ENCODE peak calls at places on chromosomes 4 and X, in four cellular contexts. One of them, this sample, is unnamed. For H3K9me3, the result is how much of the 10 kb centered on the place peaks cover.

GRCh38 chr4:88729146-88729755 is 31.6 kb upstream of the NAP1L5 start:
- DNase-seq in K562: no peak
- DNase-seq in tibial nerve: no peak
- DNase-seq in aorta: no peak
- DNase-seq in this sample: no peak

GRCh38 chr4:137601924-137602323 is 69.6 kb upstream of the PCDH18 start:
- DNase-seq in K562: no peak
- DNase-seq in aorta: no peak
- DNase-seq in tibial nerve: no peak
- DNase-seq in this sample: no peak

GRCh38 chr4:57605374-57605773 is 495.2 kb upstream of the IGFBP7 start:
- DNase-seq in K562: no peak
- DNase-seq in tibial nerve: no peak
- DNase-seq in aorta: no peak
- DNase-seq in this sample: no peak

GRCh38 chr4:53576676-53577372 is 14.5 kb downstream of the LNX1 start:
- DNase-seq in K562: no peak
- DNase-seq in tibial nerve: no peak
- DNase-seq in aorta: no peak
- DNase-seq in this sample: no peak

GRCh38 chr4:15749001-15749400 is 29.1 kb upstream of the CD38 start:
- DNase-seq in tibial nerve: no peak
- DNase-seq in aorta: no peak
- DNase-seq in K562: no peak
- DNase-seq in this sample: no peak

GRCh38 chr4:118776166-118776954 is 59.6 kb downstream of the SEC24D start:
- DNase-seq in tibial nerve: no peak
- DNase-seq in aorta: no peak
- DNase-seq in K562: no peak
- DNase-seq in this sample: no peak

GRCh38 chr4:131113273-131113672 is 2017.3 kb downstream of the C4orf33 start:
- DNase-seq in K562: no peak
- DNase-seq in tibial nerve: no peak
- DNase-seq in aorta: no peak
- DNase-seq in this sample: no peak

GRCh38 chrX:136176399-136176825 is 29.1 kb downstream of the FHL1 start:
- DNase-seq in tibial nerve: no peak
- DNase-seq in aorta: no peak
- DNase-seq in K562: no peak
- DNase-seq in this sample: no peak

GRCh38 chrX:112630187-112630586 is 49.6 kb downstream of the LHFPL1 start:
- DNase-seq in aorta: no peak
- DNase-seq in K562: no peak
- DNase-seq in tibial nerve: no peak
- DNase-seq in this sample: no peak

GRCh38 chrX:21993265-21993664 is 38.9 kb upstream of the PHEX start:
- DNase-seq in aorta: no peak
- DNase-seq in tibial nerve: no peak
- DNase-seq in K562: no peak
- DNase-seq in this sample: no peak

GRCh38 chr4:150082241-150082640 is 4.0 kb downstream of the DCLK2 start:
- DNase-seq in tibial nerve: no peak
- DNase-seq in K562: no peak
- DNase-seq in aorta: no peak
- DNase-seq in this sample: no peak

GRCh38 chr4:14856076-14856926 is 146.0 kb upstream of the CPEB2 start:
- DNase-seq in aorta: peak
- DNase-seq in tibial nerve: peak
- DNase-seq in K562: peak
- DNase-seq in this sample: no peak

GRCh38 chr4:11497972-11498371 is 69.3 kb upstream of the HS3ST1 start:
- DNase-seq in tibial nerve: no peak
- DNase-seq in aorta: no peak
- DNase-seq in K562: no peak
- DNase-seq in this sample: no peak

GRCh38 chr4:84530871-84531270 is 31.8 kb upstream of the NKX6-1 start:
- DNase-seq in aorta: no peak
- DNase-seq in K562: no peak
- DNase-seq in tibial nerve: no peak
- DNase-seq in this sample: no peak

GRCh38 chr4:141609243-141609642 is 27.1 kb upstream of the IL15 start:
- DNase-seq in aorta: no peak
- DNase-seq in K562: no peak
- DNase-seq in tibial nerve: no peak
- DNase-seq in this sample: no peak

GRCh38 chr4:178138491-178138890 is 696.3 kb upstream of the AGA start:
- DNase-seq in tibial nerve: no peak
- DNase-seq in K562: no peak
- DNase-seq in aorta: peak
- DNase-seq in this sample: no peak

GRCh38 chr4:7140062-7140691 is 52.2 kb upstream of the SORCS2 start:
- DNase-seq in tibial nerve: no peak
- DNase-seq in K562: no peak
- DNase-seq in aorta: no peak
- DNase-seq in this sample: no peak

GRCh38 chr4:23828779-23829178 is 61.1 kb downstream of the PPARGC1A start:
- DNase-seq in tibial nerve: no peak
- DNase-seq in K562: no peak
- DNase-seq in aorta: no peak
- DNase-seq in this sample: no peak

GRCh38 chr4:164251257-164251656 is 502.7 kb upstream of the SMIM31 start:
- DNase-seq in aorta: no peak
- DNase-seq in K562: no peak
- DNase-seq in tibial nerve: no peak
- DNase-seq in this sample: no peak

GRCh38 chrX:121987163-121987562 is 939.8 kb downstream of the GLUD2 start:
- DNase-seq in tibial nerve: no peak
- DNase-seq in aorta: no peak
- DNase-seq in K562: no peak
- DNase-seq in this sample: no peak

GRCh38 chr4:100852326-100852725 is 334.5 kb upstream of the EMCN start:
- DNase-seq in aorta: no peak
- DNase-seq in K562: no peak
- DNase-seq in tibial nerve: no peak
- DNase-seq in this sample: no peak

GRCh38 chrX:102835504-102836146 is 101.4 kb upstream of the RAB40AL start:
- DNase-seq in aorta: no peak
- DNase-seq in K562: peak
- DNase-seq in tibial nerve: no peak
- DNase-seq in this sample: no peak

GRCh38 chr4:82076809-82077208 is 297.0 kb downstream of the HNRNPD start:
- DNase-seq in tibial nerve: no peak
- DNase-seq in aorta: no peak
- DNase-seq in K562: no peak
- DNase-seq in this sample: no peak

GRCh38 chr4:74794341-74794801 is at the start of gene BTC:
- DNase-seq in K562: no peak
- DNase-seq in tibial nerve: no peak
- DNase-seq in aorta: peak
- DNase-seq in this sample: no peak

GRCh38 chr4:68466185-68466584 is 18.9 kb downstream of the TMPRSS11E start:
- DNase-seq in aorta: no peak
- DNase-seq in K562: no peak
- DNase-seq in tibial nerve: no peak
- DNase-seq in this sample: no peak

GRCh38 chr4:81314196-81314896 is 99.3 kb upstream of the PRKG2 start:
- DNase-seq in aorta: no peak
- DNase-seq in K562: no peak
- DNase-seq in tibial nerve: no peak
- DNase-seq in this sample: no peak

GRCh38 chrX:80807606-80808159 is 2.0 kb downstream of the BRWD3 start:
- DNase-seq in aorta: no peak
- DNase-seq in tibial nerve: no peak
- DNase-seq in K562: peak
- DNase-seq in this sample: no peak

GRCh38 chr4:141668200-141668599 is 31.8 kb downstream of the IL15 start:
- DNase-seq in aorta: no peak
- DNase-seq in K562: no peak
- DNase-seq in tibial nerve: no peak
- DNase-seq in this sample: no peak

GRCh38 chr4:89823416-89823815 is 13.5 kb downstream of the SNCA start:
- DNase-seq in K562: no peak
- DNase-seq in tibial nerve: no peak
- DNase-seq in aorta: no peak
- DNase-seq in this sample: no peak

GRCh38 chr4:51942108-51942832 is 77.9 kb downstream of the LRRC66 start:
- DNase-seq in tibial nerve: no peak
- DNase-seq in aorta: no peak
- DNase-seq in K562: no peak
- DNase-seq in this sample: no peak

GRCh38 chr4:182624281-182624680 is 292.9 kb downstream of the DCTD start:
- DNase-seq in aorta: no peak
- DNase-seq in tibial nerve: no peak
- DNase-seq in K562: no peak
- DNase-seq in this sample: no peak

GRCh38 chr4:1684756-1685603 is 867 bp upstream of the FAM53A start:
- DNase-seq in tibial nerve: no peak
- DNase-seq in aorta: no peak
- DNase-seq in K562: no peak
- DNase-seq in this sample: no peak

GRCh38 chr4:151266542-151266941 is 10.4 kb upstream of the PRSS48 start:
- DNase-seq in aorta: no peak
- DNase-seq in K562: no peak
- DNase-seq in tibial nerve: no peak
- DNase-seq in this sample: no peak

GRCh38 chrX:15714529-15714928 is 23.5 kb upstream of the CA5B start:
- DNase-seq in aorta: no peak
- DNase-seq in K562: no peak
- DNase-seq in tibial nerve: no peak
- DNase-seq in this sample: no peak

GRCh38 chrX:47169726-47170515 is 23.7 kb upstream of the UBA1 start:
- DNase-seq in tibial nerve: no peak
- DNase-seq in aorta: peak
- DNase-seq in K562: peak
- DNase-seq in this sample: no peak

GRCh38 chr4:145805490-145805889 is 125.5 kb downstream of the C4orf51 start:
- DNase-seq in tibial nerve: no peak
- DNase-seq in K562: no peak
- DNase-seq in aorta: no peak
- DNase-seq in this sample: no peak
- H3K9me3 ChIP-seq in tibial nerve: under half
- H3K9me3 ChIP-seq in K562: under half
- H3K9me3 ChIP-seq in aorta: under half
- H3K9me3 ChIP-seq in this sample: under half

GRCh38 chr4:453267-453666 is 45.7 kb downstream of the ZNF721 start:
- DNase-seq in K562: no peak
- DNase-seq in aorta: no peak
- DNase-seq in tibial nerve: no peak
- DNase-seq in this sample: no peak
- H3K9me3 ChIP-seq in K562: under half
- H3K9me3 ChIP-seq in aorta: under half
- H3K9me3 ChIP-seq in tibial nerve: half or more
- H3K9me3 ChIP-seq in this sample: half or more

GRCh38 chrX:140502491-140503229 is 2.2 kb downstream of the SOX3 start:
- DNase-seq in K562: no peak
- DNase-seq in tibial nerve: no peak
- DNase-seq in aorta: no peak
- DNase-seq in this sample: no peak
- H3K9me3 ChIP-seq in K562: under half
- H3K9me3 ChIP-seq in tibial nerve: under half
- H3K9me3 ChIP-seq in aorta: under half
- H3K9me3 ChIP-seq in this sample: under half

GRCh38 chrX:66675541-66675940 is 36.7 kb upstream of the EDA2R start:
- DNase-seq in tibial nerve: no peak
- DNase-seq in K562: no peak
- DNase-seq in aorta: no peak
- DNase-seq in this sample: no peak

GRCh38 chrX:66677430-66677829 is 38.6 kb upstream of the EDA2R start:
- DNase-seq in K562: no peak
- DNase-seq in aorta: no peak
- DNase-seq in tibial nerve: no peak
- DNase-seq in this sample: no peak

GRCh38 chrX:66676413-66676812 is 37.5 kb upstream of the EDA2R start:
- DNase-seq in aorta: no peak
- DNase-seq in K562: no peak
- DNase-seq in tibial nerve: no peak
- DNase-seq in this sample: no peak

GRCh38 chrX:66674506-66674905 is 35.6 kb upstream of the EDA2R start:
- DNase-seq in tibial nerve: no peak
- DNase-seq in K562: no peak
- DNase-seq in aorta: no peak
- DNase-seq in this sample: no peak

DNA sequence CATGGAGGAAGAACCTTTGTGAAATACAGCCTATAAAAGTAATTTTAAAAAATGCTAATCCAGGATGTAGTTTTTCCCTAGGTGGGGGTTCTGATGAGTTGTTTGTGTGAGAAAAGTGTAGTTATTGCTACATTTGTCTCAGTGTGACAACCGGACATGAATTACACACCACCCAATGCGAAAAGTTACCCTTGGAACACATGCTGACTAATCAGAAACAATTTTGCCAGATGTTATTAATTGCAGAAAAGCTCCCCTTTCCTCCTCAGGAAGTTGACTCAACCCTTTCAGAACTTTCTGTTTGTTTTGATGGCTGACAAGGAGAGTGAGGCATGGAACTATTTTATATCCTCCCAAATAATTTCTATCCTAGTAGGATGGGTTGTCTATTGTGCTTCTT is 38.1 kb upstream of the EDA2R start:
- DNase-seq in tibial nerve: no peak
- DNase-seq in K562: no peak
- DNase-seq in aorta: no peak
- DNase-seq in this sample: no peak
- H3K9me3 ChIP-seq in tibial nerve: under half
- H3K9me3 ChIP-seq in K562: under half
- H3K9me3 ChIP-seq in aorta: under half
- H3K9me3 ChIP-seq in this sample: under half

GRCh38 chrX:143466130-143466529 is 51.1 kb downstream of the SPANXN3 start:
- DNase-seq in aorta: no peak
- DNase-seq in tibial nerve: no peak
- DNase-seq in K562: no peak
- DNase-seq in this sample: no peak
- H3K9me3 ChIP-seq in aorta: under half
- H3K9me3 ChIP-seq in tibial nerve: under half
- H3K9me3 ChIP-seq in K562: under half
- H3K9me3 ChIP-seq in this sample: under half

DNA sequence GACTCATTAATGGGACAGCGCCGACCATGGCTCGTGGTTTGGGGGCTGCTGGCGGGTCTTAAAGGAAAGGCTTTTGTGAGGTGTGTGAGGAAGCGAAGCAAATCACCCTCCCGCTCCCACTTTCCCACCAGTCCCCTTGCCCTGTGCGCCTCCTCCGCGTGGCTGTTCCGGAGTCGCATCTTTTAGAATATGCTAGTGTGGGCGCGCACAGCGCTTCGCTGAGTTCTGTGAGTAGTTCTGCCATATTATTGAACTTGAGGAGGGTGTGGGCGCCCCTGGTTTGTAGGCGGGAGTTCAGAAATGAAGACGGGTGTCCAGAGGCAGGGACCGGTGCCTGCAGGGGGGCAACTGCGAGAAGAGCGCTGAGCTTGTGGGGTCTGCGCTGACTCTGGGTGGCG is 49.1 kb downstream of the ZNF141 start:
- DNase-seq in aorta: no peak
- DNase-seq in tibial nerve: no peak
- DNase-seq in K562: no peak
- DNase-seq in this sample: no peak
- H3K9me3 ChIP-seq in aorta: under half
- H3K9me3 ChIP-seq in tibial nerve: half or more
- H3K9me3 ChIP-seq in K562: under half
- H3K9me3 ChIP-seq in this sample: under half